ENCODE peak calls at places on chromosomes 4 and X, in ten cellular contexts. M is Daoy; D is CD4-positive, alpha-beta T cell; O is NCI-H1092; Y is frontal cortex; N is IMR-90; A is HCT116; P is Karpas-422; L is NCI-H526 treated with DMSO at 0.1 percent for 48 hours; V is breast epithelium. G is an unnamed sample.

GRCh38 chr4:37001688-37002436 is 242.7 kb upstream of the NWD2 start:
- DNase-seq in N (no peak), Y (no peak), D (no peak), M (peak; percentile 89), P (no peak), V (no peak), O (no peak), L (no peak), A (peak; percentile 44), G (no peak)

GRCh38 chrX:43349363-43349762 is 306.7 kb upstream of the MAOA start:
- DNase-seq in A (peak; percentile 28), Y (no peak), O (no peak), M (peak; percentile 6), P (peak; percentile 77), V (no peak), N (peak; percentile 19), D (no peak), L (peak; percentile 15), G (peak; percentile 36)

GRCh38 chr4:53040459-53040815 is 178.3 kb downstream of the RASL11B start:
- DNase-seq in M (no peak), O (no peak), Y (no peak), N (peak; percentile 70), D (no peak), V (no peak), A (no peak), P (peak; percentile 24), L (no peak), G (no peak)

GRCh38 chr4:110959041-110959643 is 336.3 kb upstream of the PITX2 start:
- DNase-seq in P (peak; percentile 49), A (no peak), N (peak; percentile 30), M (no peak), O (no peak), Y (no peak), V (no peak), D (no peak), L (no peak), G (no peak)

GRCh38 chr4:146073517-146073916 is 102.0 kb upstream of the LSM6 start:
- DNase-seq in L (no peak), N (no peak), P (no peak), D (no peak), O (no peak), M (no peak), V (no peak), Y (no peak), A (no peak), G (no peak)

GRCh38 chrX:8845060-8845459 is 43.9 kb upstream of the FAM9A start:
- DNase-seq in P (no peak), Y (no peak), M (peak; percentile 65), V (no peak), L (no peak), D (no peak), A (no peak), O (no peak), N (peak; percentile 80), G (no peak)

GRCh38 chrX:1545776-1546408 is 8.9 kb upstream of the P2RY8 start:
- DNase-seq in V (no peak), N (no peak), D (peak; percentile 7), P (no peak), O (no peak), Y (no peak), M (no peak), L (no peak), A (no peak), G (no peak)

GRCh38 chr4:113435893-113436292 is 325.6 kb downstream of the CAMK2D start:
- DNase-seq in V (no peak), Y (no peak), A (peak; percentile 84), O (no peak), M (peak; percentile 77), N (peak; percentile 75), D (no peak), L (no peak), P (peak; percentile 61), G (no peak)

GRCh38 chr4:7060346-7061150 is 7.3 kb downstream of the GRPEL1 start:
- DNase-seq in L (no peak), O (no peak), A (no peak), P (no peak), N (no peak), Y (no peak), M (no peak), D (no peak), V (peak; percentile 19), G (no peak)

GRCh38 chr4:99052902-99053301 is 35.7 kb downstream of the ADH5 start:
- DNase-seq in M (no peak), V (no peak), Y (no peak), A (no peak), L (no peak), N (peak; percentile 52), O (no peak), P (no peak), D (no peak), G (no peak)

G was measured in effector memory CD8-positive, alpha-beta T cell.